ENCODE peak calls at places on chromosomes 3 and 15, in nine cellular contexts. J, W, H, Y, C, S, X, R and L are unnamed samples.

GRCh38 chr3:14806641-14807263 is 12.0 kb upstream of the FGD5 start:
- DNase-seq in W (no peak), C (no peak), J (peak; percentile 35), X (peak; percentile 34), R (peak; percentile 35), Y (no peak), H (peak; percentile 45), S (no peak), L (no peak)

GRCh38 chr3:172317481-172317880 is 130.8 kb downstream of the GHSR start:
- DNase-seq in S (no peak), X (no peak), Y (no peak), J (no peak), R (no peak), W (no peak), H (no peak), C (no peak), L (no peak)

GRCh38 chr3:177418787-177419186 is 221.5 kb upstream of the TBL1XR1 start:
- DNase-seq in R (no peak), H (no peak), Y (no peak), S (no peak), X (no peak), J (no peak), W (no peak), C (no peak), L (no peak)

GRCh38 chr3:184344579-184345350 is 7.4 kb downstream of the FAM131A start:
- DNase-seq in S (no peak), X (no peak), C (no peak), W (no peak), J (no peak), R (no peak), H (peak; percentile 39), Y (no peak), L (no peak)

GRCh38 chr15:76936671-76937070 is 5.1 kb downstream of the RCN2 start:
- DNase-seq in C (no peak), Y (no peak), S (no peak), J (no peak), W (no peak), X (no peak), H (no peak), R (no peak), L (no peak)

GRCh38 chr3:126979076-126979628 is 3.8 kb upstream of the PLXNA1 start:
- DNase-seq in C (no peak), Y (no peak), R (no peak), H (no peak), J (no peak), W (no peak), X (no peak), S (no peak), L (no peak)

GRCh38 chr3:167091186-167091585 is 288.9 kb downstream of the ZBBX start:
- DNase-seq in J (no peak), Y (no peak), X (no peak), C (no peak), H (no peak), S (no peak), W (no peak), R (no peak), L (no peak)

GRCh38 chr3:113606539-113607218 is 74.3 kb downstream of the SIDT1 start:
- DNase-seq in C (peak; percentile 78), J (no peak), R (no peak), H (no peak), Y (no peak), W (peak; percentile 27), X (peak; percentile 76), S (peak; percentile 94), L (no peak)

GRCh38 chr3:64022451-64023186 is 675 bp downstream of the PSMD6 start:
- DNase-seq in Y (peak; percentile 65), C (no peak), W (no peak), H (peak; percentile 57), X (peak; percentile 18), J (peak; percentile 8), S (no peak), R (no peak), L (peak; percentile 5)

GRCh38 chr3:151557068-151557467 is 96.2 kb upstream of the IGSF10 start:
- DNase-seq in X (no peak), S (no peak), W (no peak), R (no peak), Y (no peak), H (no peak), C (no peak), J (no peak), L (no peak)

GRCh38 chr15:36896949-36897348 is 203.4 kb downstream of the MEIS2 start:
- DNase-seq in C (no peak), X (no peak), W (no peak), R (no peak), S (no peak), J (no peak), Y (no peak), H (no peak), L (no peak)

GRCh38 chr3:124397088-124397487 is 333.2 kb upstream of the UMPS start:
- DNase-seq in S (no peak), J (no peak), C (no peak), H (no peak), Y (no peak), X (no peak), W (no peak), R (no peak), L (no peak)

GRCh38 chr3:193782747-193783146 is 189.7 kb downstream of the OPA1 start:
- DNase-seq in H (no peak), C (no peak), R (no peak), W (no peak), Y (no peak), X (no peak), J (no peak), S (no peak), L (no peak)

GRCh38 chr3:192467230-192468186 is 259.8 kb downstream of the FGF12 start:
- DNase-seq in S (peak; percentile 77), H (no peak), X (peak; percentile 33), R (peak; percentile 57), C (peak; percentile 33), Y (peak; percentile 52), W (peak; percentile 38), J (peak; percentile 81), L (peak; percentile 71)

GRCh38 chr3:194871143-194871863 is 185.6 kb downstream of the FAM43A start:
- DNase-seq in Y (peak; percentile 75), X (no peak), R (peak; percentile 61), J (peak; percentile 65), H (peak; percentile 85), C (peak; percentile 59), S (no peak), W (no peak), L (peak; percentile 16)

GRCh38 chr3:13598926-13599886 is 50.3 kb downstream of the FBLN2 start:
- DNase-seq in W (no peak), X (no peak), S (no peak), C (no peak), R (no peak), H (no peak), Y (peak; percentile 88), J (no peak), L (no peak)

GRCh38 chr15:31605467-31605931 is 278.9 kb downstream of the KLF13 start:
- DNase-seq in C (no peak), S (no peak), W (no peak), J (no peak), X (no peak), H (no peak), R (no peak), Y (no peak), L (peak; percentile 35)
- TF ChIP-seq CTCF in C (peak; percentile 15), S (no peak), W (no peak), J (no peak), X (no peak), H (no peak), R (no peak), Y (no peak), L (peak; percentile 22)

DNA sequence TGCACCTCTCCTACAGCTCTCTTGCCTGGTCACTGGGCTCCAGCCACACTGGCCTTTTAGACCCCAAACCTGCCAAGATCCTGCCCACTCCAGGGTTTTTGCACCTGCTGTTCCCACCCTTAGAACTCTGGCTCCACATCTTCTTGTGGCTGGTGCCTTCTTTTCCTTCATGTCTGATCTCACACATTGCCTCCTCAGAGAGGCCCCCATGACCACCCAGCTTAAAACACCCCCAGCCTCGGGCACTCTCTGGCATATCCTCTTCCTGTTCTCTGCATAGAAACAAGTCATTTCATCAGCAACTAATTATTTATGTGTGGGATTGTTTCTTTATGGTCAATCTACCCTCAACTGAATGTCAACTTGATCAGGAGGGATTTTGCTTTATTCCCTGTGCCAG is 14.0 kb upstream of the AMOTL2 start:
- DNase-seq in C (no peak), X (no peak), R (no peak), S (no peak), H (no peak), J (no peak), Y (no peak), W (no peak), L (no peak)
- TF ChIP-seq CTCF in C (no peak), X (no peak), R (no peak), S (no peak), H (no peak), J (no peak), Y (no peak), W (no peak), L (no peak)

GRCh38 chr3:18888370-18888769 is 259.9 kb upstream of the KCNH8 start:
- DNase-seq in X (no peak), Y (no peak), H (no peak), C (no peak), R (no peak), J (no peak), W (no peak), S (no peak), L (no peak)
- TF ChIP-seq CTCF in X (no peak), Y (no peak), H (no peak), C (no peak), R (no peak), J (no peak), W (no peak), S (no peak), L (no peak)

GRCh38 chr3:148958681-148959080 is 32.7 kb upstream of the GYG1 start:
- DNase-seq in W (no peak), X (no peak), R (no peak), C (no peak), H (no peak), Y (no peak), J (no peak), S (no peak), L (no peak)

GRCh38 chr3:148957586-148957985 is 33.8 kb upstream of the GYG1 start:
- DNase-seq in H (no peak), Y (no peak), C (no peak), W (no peak), R (no peak), X (peak; percentile 56), S (peak; percentile 32), J (peak; percentile 43), L (peak; percentile 41)

DNA sequence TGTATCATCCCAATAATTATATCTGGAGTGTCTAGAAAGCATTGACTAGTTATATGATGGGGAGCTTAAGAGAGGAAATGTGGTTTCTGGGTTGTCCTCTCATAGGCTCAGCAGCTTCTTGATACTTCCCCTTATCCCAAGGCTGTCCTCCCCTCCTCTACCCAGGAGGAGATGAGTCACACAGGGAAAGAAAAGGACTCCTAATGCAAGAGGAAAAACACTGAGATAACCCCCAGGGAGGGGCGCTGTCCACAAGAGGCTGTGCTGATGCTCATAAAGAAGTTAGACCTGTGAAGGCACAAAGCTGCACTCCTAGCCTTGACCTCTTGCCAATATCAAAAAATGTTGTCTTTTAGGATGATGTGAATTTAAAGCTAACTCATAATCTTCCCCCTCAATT is 28.8 kb upstream of the GYG1 start:
- DNase-seq in W (no peak), X (peak; percentile 73), R (peak; percentile 26), H (no peak), J (peak; percentile 66), Y (no peak), C (no peak), S (no peak), L (peak; percentile 31)
- TF ChIP-seq CTCF in W (no peak), X (no peak), R (no peak), H (no peak), J (no peak), Y (no peak), C (no peak), S (peak; percentile 11), L (no peak)

GRCh38 chr15:58761010-58761388 is 10.1 kb upstream of the MINDY2 start:
- DNase-seq in W (no peak), Y (no peak), S (no peak), J (no peak), C (no peak), R (no peak), X (no peak), H (no peak), L (no peak)
- TF ChIP-seq CTCF in W (no peak), Y (no peak), S (no peak), J (no peak), C (peak; percentile 4), R (no peak), X (no peak), H (no peak), L (no peak)